ENCODE peak calls at places on chromosomes 12 and 14, in nine cellular contexts. N is psoas muscle, T is H9, L is cardiac muscle cell, M is IMR-90, J is ovary, A is adrenal gland, F is GM23338, V is thoracic aorta. X is an unnamed sample. For H3K4me1, the result is how much of the 10 kb centered on the place peaks cover.

GRCh38 chr12:109292342-109292711 is 16.8 kb downstream of the FOXN4 start:
- DNase-seq in L (no peak), A (no peak), N (no peak), V (no peak), T (no peak), J (no peak), F (no peak), M (no peak), X (no peak)

GRCh38 chr12:44184499-44185206 is 348.8 kb downstream of the TMEM117 start:
- DNase-seq in T (no peak), V (no peak), J (no peak), A (no peak), M (no peak), N (no peak), F (no peak), L (no peak), X (no peak)

GRCh38 chr12:53623986-53624385 is 2.2 kb downstream of the ATF7 start:
- DNase-seq in F (no peak), L (peak), T (no peak), A (peak), N (no peak), V (no peak), M (peak), J (peak), X (no peak)

GRCh38 chr12:63150255-63151060 is 543 bp downstream of the AVPR1A start:
- DNase-seq in T (peak), J (peak), M (no peak), N (peak), F (peak), L (peak), A (peak), V (no peak), X (peak)

GRCh38 chr12:110135806-110136205 is 11.6 kb downstream of the IFT81 start:
- DNase-seq in N (no peak), A (no peak), F (no peak), V (no peak), T (no peak), L (no peak), M (peak), J (no peak), X (no peak)

GRCh38 chr12:123971770-123972447 is 722 bp downstream of the CCDC92 start:
- DNase-seq in V (no peak), T (peak), A (peak), F (peak), M (peak), L (peak), J (peak), N (no peak), X (peak)

GRCh38 chr14:92040431-92041040 is 677 bp upstream of the TRIP11 start:
- DNase-seq in V (no peak), N (no peak), L (peak), T (no peak), F (peak), A (no peak), J (no peak), M (peak), X (no peak)

GRCh38 chr12:109165599-109165998 is 49.2 kb downstream of the ACACB start:
- DNase-seq in F (no peak), L (no peak), J (no peak), A (peak), V (no peak), M (peak), N (no peak), T (no peak), X (no peak)

GRCh38 chr12:94435511-94435927 is 24.1 kb downstream of the CEP83 start:
- DNase-seq in L (peak), A (no peak), N (no peak), T (peak), M (no peak), J (no peak), V (no peak), F (no peak), X (no peak)

GRCh38 chr12:117844114-117844513 is 124.7 kb downstream of the KSR2 start:
- DNase-seq in J (no peak), V (no peak), L (no peak), N (no peak), F (no peak), M (no peak), A (no peak), T (no peak), X (no peak)

GRCh38 chr12:110107369-110108281 is 16.5 kb upstream of the IFT81 start:
- DNase-seq in N (peak), L (no peak), T (no peak), J (peak), M (peak), F (no peak), A (peak), V (peak), X (no peak)

GRCh38 chr14:92931681-92932447 is 8.9 kb downstream of the CHGA start:
- DNase-seq in F (no peak), V (no peak), M (no peak), J (no peak), N (no peak), L (no peak), A (no peak), T (no peak), X (no peak)

GRCh38 chr14:28762290-28762948 is 4.2 kb upstream of the FOXG1 start:
- DNase-seq in L (no peak), M (no peak), V (no peak), J (no peak), F (no peak), A (no peak), T (no peak), N (no peak), X (no peak)

GRCh38 chr12:131720921-131721320 is 10.0 kb downstream of the SFSWAP start:
- DNase-seq in T (no peak), V (no peak), J (no peak), N (no peak), L (no peak), A (no peak), M (no peak), F (no peak), X (no peak)

GRCh38 chr14:49310298-49310697 is 275.9 kb downstream of the RPS29 start:
- DNase-seq in T (peak), J (no peak), A (no peak), V (no peak), F (peak), M (no peak), L (no peak), N (no peak), X (no peak)

GRCh38 chr12:107399061-107399460 is 286.5 kb upstream of the PWP1 start:
- DNase-seq in J (no peak), V (no peak), M (peak), A (no peak), N (no peak), L (no peak), T (no peak), F (peak), X (no peak)

GRCh38 chr14:61479746-61480502 is 158.5 kb downstream of the PRKCH start:
- DNase-seq in A (no peak), V (no peak), M (peak), N (no peak), T (no peak), F (no peak), L (no peak), J (no peak), X (no peak)

GRCh38 chr12:112584266-112584722 is 165.5 kb downstream of the PTPN11 start:
- DNase-seq in M (no peak), T (peak), J (no peak), V (no peak), F (peak), N (no peak), L (no peak), A (no peak), X (no peak)

GRCh38 chr12:6132496-6132895 is 8.0 kb upstream of the VWF start:
- DNase-seq in J (no peak), M (no peak), F (no peak), T (no peak), A (no peak), L (no peak), V (no peak), N (no peak), X (no peak)

GRCh38 chr12:110638792-110639191 is 24.9 kb downstream of the TCTN1 start:
- DNase-seq in V (no peak), T (no peak), A (no peak), M (peak), J (no peak), F (no peak), N (no peak), L (no peak), X (no peak)

GRCh38 chr12:78146365-78146772 is 315.7 kb downstream of the NAV3 start:
- DNase-seq in J (no peak), V (no peak), N (no peak), L (peak), T (no peak), M (peak), A (no peak), F (peak), X (no peak)

GRCh38 chr14:63512861-63513260 is 30.3 kb downstream of the PPP2R5E start:
- DNase-seq in F (no peak), J (no peak), N (no peak), T (no peak), A (no peak), M (peak), V (no peak), L (no peak), X (no peak)

GRCh38 chr14:20548414-20549158 is 12.3 kb downstream of the RNASE9 start:
- DNase-seq in F (no peak), L (no peak), J (no peak), T (no peak), V (no peak), N (no peak), A (no peak), M (no peak), X (no peak)

GRCh38 chr12:53344487-53344823 is 8.3 kb upstream of the SP7 start:
- DNase-seq in A (no peak), T (no peak), F (no peak), L (no peak), J (peak), V (no peak), M (no peak), N (no peak), X (no peak)

GRCh38 chr12:102029148-102029547 is 32.6 kb downstream of the WASHC3 start:
- DNase-seq in A (no peak), V (no peak), J (no peak), M (no peak), F (no peak), N (no peak), L (no peak), T (no peak), X (no peak)

GRCh38 chr14:33016611-33017010 is 77.9 kb downstream of the NPAS3 start:
- DNase-seq in N (no peak), F (no peak), M (no peak), A (no peak), L (no peak), V (no peak), J (no peak), T (no peak), X (no peak)

GRCh38 chr12:62519043-62519442 is 52.4 kb downstream of the MON2 start:
- DNase-seq in A (no peak), F (no peak), N (no peak), M (no peak), J (no peak), V (no peak), T (no peak), L (no peak), X (no peak)

GRCh38 chr14:68947802-68948201 is 31.3 kb downstream of the ACTN1 start:
- DNase-seq in F (no peak), L (peak), M (peak), V (peak), T (no peak), A (peak), J (no peak), N (peak), X (peak)

GRCh38 chr12:19869413-19869812 is 430.1 kb downstream of the AEBP2 start:
- DNase-seq in J (no peak), M (no peak), V (peak), L (no peak), N (no peak), T (no peak), A (no peak), F (no peak), X (no peak)

DNA sequence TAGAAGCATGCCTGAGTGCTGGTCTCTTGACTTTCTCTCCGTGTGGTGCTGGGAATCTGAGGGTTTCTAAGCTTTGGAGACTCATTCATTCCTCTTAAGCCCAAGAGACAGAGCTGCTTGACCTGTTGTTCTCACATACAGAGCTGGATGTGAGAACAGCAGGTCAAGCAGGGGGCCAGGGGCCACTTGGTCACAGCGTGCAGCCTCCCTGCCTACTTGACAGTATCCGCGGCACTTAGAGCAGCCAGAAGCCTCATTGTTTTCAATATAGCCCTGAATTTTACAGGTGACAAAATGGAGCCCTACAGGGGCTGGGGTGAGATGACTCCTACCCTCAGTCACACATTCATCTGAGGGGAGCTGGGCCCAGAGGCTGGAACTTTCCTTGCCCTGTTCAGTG is 88.9 kb downstream of the ESRRB start:
- DNase-seq in M (no peak), F (no peak), V (no peak), N (no peak), J (no peak), L (peak), A (no peak), T (no peak), X (no peak)
- TF ChIP-seq CTCF in M (no peak), F (no peak), V (no peak), N (no peak), J (no peak), L (no peak), A (no peak), T (no peak), X (no peak)

DNA sequence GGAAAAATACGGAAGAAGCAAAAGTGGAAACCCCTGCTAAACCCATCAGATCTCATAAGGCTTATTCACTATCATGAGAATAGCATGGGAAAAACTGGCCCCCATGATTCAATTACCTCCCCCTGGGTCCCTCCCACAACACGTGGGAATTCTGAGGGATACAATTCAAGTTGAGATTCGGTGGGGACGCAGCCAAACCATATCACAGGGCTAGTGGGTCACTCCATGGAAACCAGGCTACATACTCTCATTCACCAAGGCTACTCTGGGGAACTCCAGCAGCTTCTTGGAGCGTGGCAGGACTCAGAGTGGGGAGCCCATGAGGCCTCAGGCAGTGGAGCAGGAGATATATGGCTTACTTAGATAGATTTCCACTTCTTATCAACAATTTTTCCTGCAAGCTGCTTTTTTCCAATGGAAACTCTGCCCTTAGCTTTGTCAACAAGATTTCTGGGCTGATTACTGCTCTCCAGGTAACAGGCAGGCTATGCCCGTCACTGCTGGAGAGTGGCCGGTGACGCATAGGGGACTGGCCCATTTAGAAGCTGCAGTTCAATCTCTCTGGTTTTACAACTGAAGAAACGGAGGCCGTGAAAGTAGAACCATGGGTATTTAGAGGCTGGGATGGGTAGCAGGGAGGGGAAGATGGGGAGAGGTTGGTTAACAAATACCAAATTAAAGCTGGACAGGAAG is 16.5 kb downstream of the VDR start:
- DNase-seq in J (no peak), A (peak), F (no peak), V (no peak), M (no peak), L (peak), T (no peak), N (no peak), X (no peak)
- H3K4me1 ChIP-seq in J (under half), A (under half), F (under half), V (under half), M (under half), L (under half), T (under half), N (under half), X (under half)

GRCh38 chr12:1634590-1635191 is 5.7 kb downstream of the WNT5B start:
- DNase-seq in F (peak), A (peak), J (peak), T (peak), V (peak), L (peak), M (peak), N (peak), X (peak)
- TF ChIP-seq CTCF in F (peak), A (peak), J (peak), T (peak), V (peak), L (peak), M (peak), N (peak), X (peak)

GRCh38 chr12:65529771-65530435 is 251.4 kb downstream of the MSRB3 start:
- DNase-seq in V (no peak), J (no peak), N (no peak), L (no peak), M (no peak), A (no peak), F (no peak), T (no peak), X (no peak)

GRCh38 chr12:65532162-65532561 is 253.7 kb downstream of the MSRB3 start:
- DNase-seq in M (peak), N (no peak), L (no peak), V (no peak), F (no peak), A (no peak), J (no peak), T (no peak), X (no peak)

GRCh38 chr12:65533177-65533883 is 254.8 kb downstream of the MSRB3 start:
- DNase-seq in L (no peak), N (no peak), A (no peak), J (no peak), V (no peak), F (no peak), M (peak), T (no peak), X (no peak)

GRCh38 chr12:65534105-65534841 is 255.8 kb downstream of the MSRB3 start:
- DNase-seq in M (no peak), N (no peak), L (no peak), A (no peak), J (no peak), T (no peak), F (no peak), V (no peak), X (no peak)

DNA sequence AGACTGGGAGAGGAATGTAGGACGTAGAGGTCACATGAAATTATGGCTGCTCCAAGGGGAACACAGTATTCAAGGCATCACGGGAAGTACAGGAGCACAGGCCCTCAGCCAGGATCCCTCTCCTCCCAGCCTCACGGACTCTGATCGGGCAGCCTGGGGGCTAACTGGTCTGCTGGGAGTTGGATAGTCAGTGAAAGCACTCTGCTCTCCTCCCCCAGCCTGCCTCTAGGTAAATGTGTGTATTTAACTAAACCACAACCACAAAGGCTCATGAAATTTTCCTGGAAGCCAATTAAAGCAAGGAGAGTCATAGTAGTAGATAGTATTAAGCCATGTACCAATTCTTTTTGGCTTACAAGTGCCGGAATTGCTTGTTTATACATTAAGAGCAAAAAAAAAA is 254.3 kb downstream of the MSRB3 start:
- DNase-seq in F (no peak), L (no peak), A (no peak), T (no peak), N (no peak), V (no peak), J (no peak), M (peak), X (no peak)
- H3K4me1 ChIP-seq in F (under half), L (under half), A (under half), T (under half), N (under half), V (under half), J (under half), M (under half), X (under half)

GRCh38 chr12:114478891-114479290 is 72.9 kb upstream of the TBX5 start:
- DNase-seq in A (no peak), J (no peak), M (no peak), T (no peak), F (peak), V (no peak), N (no peak), L (no peak), X (no peak)

GRCh38 chr12:114480309-114481199 is 74.6 kb upstream of the TBX5 start:
- DNase-seq in A (no peak), T (peak), L (no peak), V (no peak), F (peak), M (peak), N (no peak), J (no peak), X (no peak)

GRCh38 chr12:114473717-114474116 is 67.8 kb upstream of the TBX5 start:
- DNase-seq in V (no peak), M (no peak), J (no peak), N (no peak), T (no peak), L (no peak), A (no peak), F (no peak), X (no peak)

GRCh38 chr12:114479831-114480230 is 73.9 kb upstream of the TBX5 start:
- DNase-seq in J (no peak), L (no peak), F (peak), V (no peak), A (no peak), N (no peak), M (no peak), T (peak), X (no peak)

GRCh38 chr12:114476159-114476558 is 70.2 kb upstream of the TBX5 start:
- DNase-seq in T (no peak), N (no peak), V (no peak), L (peak), F (peak), M (peak), J (no peak), A (no peak), X (no peak)
- TF ChIP-seq CTCF in T (peak), N (no peak), V (peak), L (peak), F (peak), M (peak), J (no peak), A (peak), X (no peak)

GRCh38 chr14:89387922-89388685 is 28.9 kb downstream of the FOXN3 start:
- DNase-seq in A (no peak), N (no peak), V (no peak), J (no peak), L (no peak), T (no peak), M (no peak), F (no peak), X (no peak)
- H3K4me1 ChIP-seq in A (under half), N (half or more), V (under half), J (under half), L (under half), T (under half), M (under half), F (half or more), X (under half)

DNA sequence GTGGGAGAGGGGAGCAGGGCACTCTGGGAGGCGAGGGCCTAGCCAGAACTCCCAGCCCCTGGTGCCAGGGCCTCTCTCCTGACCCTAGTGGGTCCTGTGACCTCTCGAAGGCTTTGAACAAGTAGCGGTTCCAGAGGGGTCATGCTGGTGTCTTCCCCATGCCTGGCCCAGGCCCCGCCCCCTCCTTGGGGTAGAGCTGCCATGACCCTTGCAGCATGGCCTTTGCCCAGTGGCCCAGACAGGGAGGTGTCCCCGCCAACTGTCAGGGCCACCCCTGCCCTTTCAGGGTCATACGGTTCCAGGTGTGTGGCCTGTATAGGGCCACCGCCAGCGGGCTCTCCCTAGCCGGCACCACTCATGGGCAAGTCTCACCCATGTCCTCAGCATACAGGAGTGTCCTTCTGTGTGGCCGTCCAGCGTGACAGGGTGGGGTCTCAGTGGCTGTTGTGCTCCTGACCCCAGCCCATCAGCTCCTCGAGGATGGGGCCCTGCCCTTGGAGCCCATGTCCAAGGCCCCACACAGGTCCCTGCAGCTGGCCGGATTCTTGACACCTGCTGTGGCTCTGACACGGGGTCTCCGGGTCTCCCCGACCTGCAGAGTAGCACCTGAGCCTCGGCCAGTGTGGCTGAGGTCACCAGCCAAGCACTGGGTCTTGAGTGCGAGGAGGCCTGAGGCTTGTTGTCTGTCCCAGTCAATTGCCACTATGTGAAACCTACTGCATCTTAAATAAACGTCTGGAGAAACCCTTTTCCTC is 34.6 kb downstream of the PACS2 start:
- DNase-seq in A (no peak), L (no peak), F (no peak), M (no peak), N (no peak), V (no peak), J (no peak), T (no peak), X (no peak)
- TF ChIP-seq CTCF in A (no peak), L (no peak), F (no peak), M (no peak), N (no peak), V (no peak), J (no peak), T (no peak), X (no peak)

GRCh38 chr12:116595186-116595585 is 36.0 kb downstream of the MAP1LC3B2 start:
- DNase-seq in J (peak), N (no peak), F (no peak), L (no peak), T (no peak), V (no peak), A (no peak), M (no peak), X (no peak)
- H3K4me1 ChIP-seq in J (under half), N (under half), F (under half), L (under half), T (under half), V (under half), A (under half), M (under half), X (under half)

X was measured in mucosa of descending colon.